ENCODE peak calls at places on chromosomes 4 and X, in four cellular contexts. O is A549, M is astrocyte, D is hepatocyte. E is an unnamed sample.

GRCh38 chr4:184932343-184932742 is 85.9 kb upstream of the HELT start:
- DNase-seq in O (no peak), M (no peak), D (peak; percentile 28), E (no peak)

GRCh38 chr4:122517345-122517744 is 60.8 kb upstream of the IL2 start:
- DNase-seq in O (no peak), M (no peak), D (no peak), E (no peak)

GRCh38 chrX:3262906-3263305 is 83.5 kb downstream of the MXRA5 start:
- DNase-seq in O (peak; percentile 14), M (peak; percentile 92), D (peak; percentile 69), E (no peak)

GRCh38 chr4:38716271-38716670 is 52.3 kb downstream of the KLF3 start:
- DNase-seq in O (no peak), M (no peak), D (no peak), E (no peak)

GRCh38 chrX:48751343-48751742 is 10.2 kb upstream of the GLOD5 start:
- DNase-seq in O (no peak), M (no peak), D (no peak), E (no peak)

GRCh38 chr4:27930976-27931375 is 1070.3 kb downstream of the STIM2 start:
- DNase-seq in O (no peak), M (no peak), D (no peak), E (no peak)

GRCh38 chr4:142637654-142638053 is 208.4 kb downstream of the INPP4B start:
- DNase-seq in O (no peak), M (no peak), D (no peak), E (no peak)

GRCh38 chr4:98102660-98103059 is 40.6 kb downstream of the STPG2 start:
- DNase-seq in O (no peak), M (no peak), D (no peak), E (no peak)

GRCh38 chr4:44493924-44494323 is 45.3 kb upstream of the KCTD8 start:
- DNase-seq in O (peak; percentile 1), M (peak; percentile 3), D (peak; percentile 49), E (no peak)

GRCh38 chr4:59655996-59656395 is 1544.1 kb upstream of the ADGRL3 start:
- DNase-seq in O (no peak), M (no peak), D (peak; percentile 6), E (no peak)

GRCh38 chrX:18434896-18435295 is 9.5 kb downstream of the CDKL5 start:
- DNase-seq in O (no peak), M (no peak), D (no peak), E (no peak)

GRCh38 chrX:48695524-48695875 is 1.0 kb upstream of the SUV39H1 start:
- DNase-seq in O (no peak), M (peak; percentile 17), D (no peak), E (no peak)

GRCh38 chrX:17414839-17415238 is 39.8 kb downstream of the NHS start:
- DNase-seq in O (no peak), M (no peak), D (peak; percentile 40), E (peak; percentile 13)

GRCh38 chr4:27913738-27914137 is 1053.1 kb downstream of the STIM2 start:
- DNase-seq in O (no peak), M (no peak), D (no peak), E (no peak)

GRCh38 chr4:138834029-138834428 is 181.6 kb upstream of the NOCT start:
- DNase-seq in O (no peak), M (no peak), D (no peak), E (no peak)

GRCh38 chr4:25410820-25411529 is 33.9 kb downstream of the ANAPC4 start:
- DNase-seq in O (no peak), M (no peak), D (no peak), E (no peak)

GRCh38 chrX:116204947-116205346 is 34.4 kb downstream of the AGTR2 start:
- DNase-seq in O (peak; percentile 0), M (peak; percentile 2), D (peak; percentile 17), E (no peak)

GRCh38 chr4:48184891-48185290 is 50.8 kb upstream of the TXK start:
- DNase-seq in O (no peak), M (peak; percentile 35), D (no peak), E (no peak)

GRCh38 chrX:112279940-112280339 is 197.4 kb upstream of the TRPC5 start:
- DNase-seq in O (no peak), M (no peak), D (no peak), E (no peak)

GRCh38 chr4:165006457-165006856 is 25.3 kb upstream of the TRIM60 start:
- DNase-seq in O (no peak), M (no peak), D (no peak), E (no peak)

GRCh38 chrX:118254611-118255010 is 91.3 kb upstream of the WDR44 start:
- DNase-seq in O (peak; percentile 25), M (peak; percentile 18), D (peak; percentile 72), E (peak; percentile 34)

GRCh38 chrX:25941087-25941486 is 197.1 kb upstream of the MAGEB18 start:
- DNase-seq in O (no peak), M (peak; percentile 16), D (no peak), E (no peak)

GRCh38 chr4:4446434-4446833 is 59.5 kb downstream of the NSG1 start:
- DNase-seq in O (no peak), M (peak; percentile 48), D (no peak), E (no peak)

GRCh38 chr4:185992585-185992984 is 76.4 kb upstream of the TLR3 start:
- DNase-seq in O (no peak), M (no peak), D (no peak), E (no peak)

GRCh38 chr4:167428172-167428571 is 193.9 kb upstream of the SPOCK3 start:
- DNase-seq in O (no peak), M (peak; percentile 2), D (no peak), E (no peak)

GRCh38 chr4:27178066-27178465 is 317.4 kb downstream of the STIM2 start:
- DNase-seq in O (no peak), M (no peak), D (no peak), E (no peak)

GRCh38 chr4:39096847-39097246 is 34.8 kb downstream of the KLHL5 start:
- DNase-seq in O (no peak), M (no peak), D (no peak), E (no peak)

GRCh38 chr4:145130788-145131398 is 32.8 kb downstream of the ABCE1 start:
- DNase-seq in O (no peak), M (peak; percentile 95), D (no peak), E (no peak)
- H3K4me2 ChIP-seq in O (no peak overlapping the region), M (peak overlapping the region; percentile 37), D (no peak overlapping the region), E (no peak overlapping the region)

GRCh38 chr4:590313-590841 is 14.3 kb upstream of the TMEM271 start:
- DNase-seq in O (no peak), M (no peak), D (no peak), E (no peak)

GRCh38 chr4:589219-589963 is 13.3 kb upstream of the TMEM271 start:
- DNase-seq in O (no peak), M (no peak), D (no peak), E (no peak)

GRCh38 chr4:587671-588350 is 11.7 kb upstream of the TMEM271 start:
- DNase-seq in O (no peak), M (no peak), D (no peak), E (no peak)

GRCh38 chr4:592825-593520 is 16.9 kb upstream of the TMEM271 start:
- DNase-seq in O (no peak), M (no peak), D (no peak), E (no peak)

DNA sequence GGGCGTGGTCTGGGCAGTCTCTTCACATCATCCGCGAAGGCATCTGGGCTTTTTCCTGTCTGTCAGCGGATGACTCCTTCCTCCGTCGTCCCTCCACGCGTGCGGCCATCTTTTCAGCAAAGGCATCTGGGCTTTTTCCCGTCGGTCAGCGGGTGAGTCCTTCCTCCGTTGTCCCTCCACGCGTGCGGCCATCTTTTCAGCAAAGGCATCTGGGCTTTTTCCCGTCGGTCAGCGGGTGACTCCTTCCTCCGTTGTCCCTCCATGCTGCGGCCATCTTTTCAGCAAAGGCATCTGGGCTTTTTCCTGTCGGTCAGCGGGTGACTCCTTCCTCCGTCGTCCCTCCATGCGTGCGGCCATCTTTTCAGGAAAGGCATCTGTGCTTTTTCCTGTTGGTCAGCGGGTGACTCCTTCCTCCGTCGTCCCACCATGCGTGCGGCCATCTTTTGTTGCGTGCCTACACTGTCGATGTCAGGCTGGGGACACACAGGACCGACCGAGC is 12.3 kb upstream of the TMEM271 start:
- DNase-seq in O (no peak), M (no peak), D (no peak), E (no peak)
- H3K4me2 ChIP-seq in O (no peak overlapping the region), M (no peak overlapping the region), D (no peak overlapping the region), E (no peak overlapping the region)

GRCh38 chr4:137367608-137368007 is 164.7 kb downstream of the PCDH18 start:
- DNase-seq in O (no peak), M (no peak), D (no peak), E (no peak)
- H3K4me2 ChIP-seq in O (no peak overlapping the region), M (no peak overlapping the region), D (no peak overlapping the region), E (no peak overlapping the region)

GRCh38 chrX:24151513-24151912 is 2.0 kb downstream of the ZFX start:
- DNase-seq in O (no peak), M (no peak), D (no peak), E (no peak)

GRCh38 chrX:24154490-24155034 is 5.0 kb downstream of the ZFX start:
- DNase-seq in O (no peak), M (no peak), D (no peak), E (no peak)

GRCh38 chrX:24153175-24153795 is 3.8 kb downstream of the ZFX start:
- DNase-seq in O (no peak), M (no peak), D (peak; percentile 35), E (peak; percentile 54)

GRCh38 chrX:24156177-24156576 is 6.6 kb downstream of the ZFX start:
- DNase-seq in O (no peak), M (no peak), D (no peak), E (no peak)

GRCh38 chrX:24153796-24154189 is 4.3 kb downstream of the ZFX start:
- DNase-seq in O (no peak), M (no peak), D (no peak), E (peak; percentile 30)
- H3K4me2 ChIP-seq in O (peak overlapping the region; percentile 97), M (no peak overlapping the region), D (peak overlapping the region; percentile 85), E (peak overlapping the region; percentile 95)

DNA sequence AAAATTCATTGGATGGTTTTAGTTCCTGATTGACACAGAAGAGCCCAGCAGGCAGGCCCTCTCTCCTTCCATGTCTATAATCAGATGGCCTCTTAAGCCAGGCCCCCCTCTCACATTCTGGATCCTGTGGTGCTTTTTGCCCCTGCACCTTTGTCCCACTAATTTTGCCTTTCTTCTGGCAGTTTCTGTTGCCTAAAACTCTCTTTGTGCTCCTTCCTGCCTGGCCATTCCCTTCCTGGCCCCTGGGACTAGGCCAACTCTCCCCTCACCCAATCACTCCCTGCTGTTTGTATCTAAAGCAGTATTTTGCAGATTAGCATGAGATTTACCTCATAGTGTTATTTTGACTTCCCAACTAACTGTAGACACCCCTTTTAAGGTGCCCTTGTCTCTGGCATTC is 42.7 kb upstream of the DDX3X start:
- DNase-seq in O (no peak), M (no peak), D (no peak), E (no peak)
- H3K4me2 ChIP-seq in O (no peak overlapping the region), M (no peak overlapping the region), D (no peak overlapping the region), E (no peak overlapping the region)

E was measured in PC-9.